ENCODE peak calls at places on chromosomes 1 and 21, in eight cellular contexts. T, I, J, C, U, L, Z and W are unnamed samples.

GRCh38 chr1:48249868-48250267 is 27.4 kb downstream of the SLC5A9 start:
- DNase-seq in T (no peak), I (no peak), J (no peak), C (no peak), U (peak; percentile 58), L (no peak), Z (no peak), W (no peak)

GRCh38 chr1:203176744-203177460 is 1.3 kb upstream of the MYBPH start:
- DNase-seq in T (no peak), I (no peak), J (no peak), C (no peak), U (no peak), L (no peak), Z (no peak), W (no peak)

GRCh38 chr21:15064576-15065380 is at the start of gene NRIP1:
- DNase-seq in T (peak; percentile 72), I (peak; percentile 92), J (peak; percentile 89), C (peak; percentile 86), U (peak; percentile 72), L (peak; percentile 73), Z (peak; percentile 94), W (peak; percentile 54)

GRCh38 chr1:170536924-170537551 is 5.1 kb downstream of the GORAB start:
- DNase-seq in T (no peak), I (peak; percentile 4), J (no peak), C (no peak), U (no peak), L (no peak), Z (no peak), W (no peak)

GRCh38 chr21:27831177-27831576 is 864.3 kb upstream of the ADAMTS5 start:
- DNase-seq in T (no peak), I (no peak), J (no peak), C (no peak), U (no peak), L (no peak), Z (no peak), W (no peak)

GRCh38 chr1:37056201-37056764 is 22.0 kb upstream of the GRIK3 start:
- DNase-seq in T (no peak), I (no peak), J (peak; percentile 9), C (no peak), U (peak; percentile 48), L (peak; percentile 63), Z (no peak), W (peak; percentile 87)

GRCh38 chr1:192506741-192507155 is 68.8 kb upstream of the RGS1 start:
- DNase-seq in T (no peak), I (peak; percentile 47), J (no peak), C (no peak), U (no peak), L (no peak), Z (no peak), W (no peak)

GRCh38 chr1:9420835-9421532 is 118.3 kb upstream of the SLC25A33 start:
- DNase-seq in T (no peak), I (no peak), J (no peak), C (no peak), U (no peak), L (no peak), Z (no peak), W (no peak)

GRCh38 chr1:117060441-117061317 is 553 bp downstream of the TTF2 start:
- DNase-seq in T (no peak), I (no peak), J (no peak), C (no peak), U (no peak), L (peak; percentile 7), Z (peak; percentile 69), W (no peak)

GRCh38 chr1:173917635-173918493 is 737 bp upstream of the SERPINC1 start:
- DNase-seq in T (no peak), I (no peak), J (no peak), C (no peak), U (no peak), L (no peak), Z (no peak), W (no peak)

GRCh38 chr1:203934027-203934426 is 72.6 kb downstream of the SNRPE start:
- DNase-seq in T (no peak), I (no peak), J (no peak), C (no peak), U (no peak), L (no peak), Z (no peak), W (no peak)